ENCODE peak calls at places on chromosomes 4 and X, in five cellular contexts. E is T-helper 1 cell, Q is pancreas, D is lung, G is fibroblast of gingiva. V is an unnamed sample.

GRCh38 chr4:38565271-38566199 is 98.5 kb upstream of the KLF3 start:
- DNase-seq in E (no peak), Q (no peak), D (no peak), G (peak), V (peak)

GRCh38 chr4:142440093-142440492 is 406.0 kb downstream of the INPP4B start:
- DNase-seq in E (no peak), Q (no peak), D (no peak), G (no peak), V (no peak)

GRCh38 chr4:185011408-185011807 is 6.9 kb upstream of the HELT start:
- DNase-seq in E (no peak), Q (no peak), D (no peak), G (no peak), V (no peak)

GRCh38 chr4:141047228-141047884 is 85.9 kb downstream of the RNF150 start:
- DNase-seq in E (no peak), Q (no peak), D (no peak), G (peak), V (no peak)

GRCh38 chr4:87717276-87718031 is 67.4 kb downstream of the DMP1 start:
- DNase-seq in E (no peak), Q (no peak), D (no peak), G (no peak), V (no peak)

GRCh38 chr4:71526626-71527406 is 188.0 kb downstream of the SLC4A4 start:
- DNase-seq in E (no peak), Q (no peak), D (no peak), G (no peak), V (peak)

GRCh38 chr4:94455081-94455480 is 3.3 kb downstream of the PDLIM5 start:
- DNase-seq in E (no peak), Q (peak), D (no peak), G (peak), V (peak)

GRCh38 chr4:73945140-73945539 is 36.7 kb downstream of the PF4 start:
- DNase-seq in E (no peak), Q (no peak), D (no peak), G (no peak), V (no peak)

GRCh38 chr4:46211406-46211805 is 87.6 kb upstream of the GABRG1 start:
- DNase-seq in E (no peak), Q (no peak), D (no peak), G (no peak), V (no peak)

GRCh38 chrX:154002215-154002719 is 17.4 kb downstream of the IRAK1 start:
- DNase-seq in E (peak), Q (no peak), D (no peak), G (peak), V (no peak)

GRCh38 chr4:188971125-188971524 is 831.9 kb downstream of the TRIML1 start:
- DNase-seq in E (no peak), Q (no peak), D (no peak), G (no peak), V (peak)

GRCh38 chr4:33149658-33150057 is 2429.5 kb downstream of the PCDH7 start:
- DNase-seq in E (no peak), Q (no peak), D (no peak), G (no peak), V (no peak)

GRCh38 chrX:10189317-10190268 is 32.8 kb downstream of the CLCN4 start:
- DNase-seq in E (peak), Q (peak), D (peak), G (peak), V (peak)

GRCh38 chr4:3449574-3450534 is 8.1 kb downstream of the HGFAC start:
- DNase-seq in E (no peak), Q (no peak), D (no peak), G (no peak), V (no peak)

GRCh38 chr4:119550857-119551532 is 77.6 kb downstream of the PDE5A start:
- DNase-seq in E (no peak), Q (no peak), D (no peak), G (peak), V (no peak)

GRCh38 chr4:139082750-139083532 is 67.4 kb downstream of the NOCT start:
- DNase-seq in E (peak), Q (peak), D (peak), G (peak), V (peak)

GRCh38 chrX:154372612-154373022 is 1.8 kb downstream of the FLNA start:
- DNase-seq in E (peak), Q (no peak), D (no peak), G (no peak), V (no peak)

GRCh38 chr4:140935259-140935658 is 179.1 kb upstream of the TBC1D9 start:
- DNase-seq in E (no peak), Q (no peak), D (no peak), G (peak), V (no peak)